ENCODE peak calls at places on chromosomes 7 and 10, in six cellular contexts. Y is astrocyte, X is PC-3, O is Caco-2, G is IMR-90, K is HCT116. T is an unnamed sample. For H3K36me3, the result is how much of the 10 kb centered on the place peaks cover.

GRCh38 chr10:11612004-11613001 is 853 bp upstream of the USP6NL start:
- DNase-seq in X (no peak), K (no peak), O (no peak), G (no peak), Y (no peak), T (no peak)

GRCh38 chr7:2172311-2173183 is 60.2 kb downstream of the MAD1L1 start:
- DNase-seq in Y (peak), X (peak), G (peak), K (no peak), O (no peak), T (no peak)

GRCh38 chr10:71852335-71852937 is 1.4 kb upstream of the PSAP start:
- DNase-seq in Y (no peak), K (no peak), G (no peak), O (no peak), X (no peak), T (no peak)

GRCh38 chr10:114905450-114905849 is 32.5 kb upstream of the TRUB1 start:
- DNase-seq in K (peak), G (peak), O (no peak), X (peak), Y (peak), T (no peak)

GRCh38 chr7:128210590-128211570 is 30.2 kb upstream of the LEP start:
- DNase-seq in G (no peak), K (no peak), O (no peak), X (peak), Y (no peak), T (no peak)

GRCh38 chr7:157370761-157371160 is 34.0 kb downstream of the DNAJB6 start:
- DNase-seq in O (no peak), K (no peak), Y (no peak), G (no peak), X (no peak), T (no peak)

GRCh38 chr7:152050547-152050971 is 25.1 kb downstream of the GALNT11 start:
- DNase-seq in O (no peak), X (no peak), Y (peak), G (peak), K (no peak), T (no peak)

GRCh38 chr7:127993317-127993716 is 37.9 kb downstream of the LRRC4 start:
- DNase-seq in G (no peak), X (no peak), K (no peak), Y (no peak), O (no peak), T (no peak)

GRCh38 chr7:143504215-143504936 is 26.7 kb downstream of the TAS2R41 start:
- DNase-seq in X (no peak), G (peak), O (no peak), K (no peak), Y (no peak), T (no peak)

GRCh38 chr10:62005687-62006086 is 104.2 kb downstream of the ARID5B start:
- DNase-seq in G (no peak), Y (no peak), X (no peak), K (no peak), O (no peak), T (no peak)

GRCh38 chr10:56266120-56266519 is 94.9 kb downstream of the ZWINT start:
- DNase-seq in G (no peak), K (no peak), Y (no peak), O (no peak), X (no peak), T (no peak)

GRCh38 chr10:48274636-48275035 is at the start of gene FRMPD2:
- DNase-seq in Y (no peak), K (no peak), X (no peak), G (no peak), O (no peak), T (no peak)

GRCh38 chr10:48682265-48682664 is 2.4 kb upstream of the WDFY4 start:
- DNase-seq in K (no peak), O (no peak), X (no peak), Y (no peak), G (no peak), T (no peak)

GRCh38 chr10:125130886-125131285 is 29.5 kb downstream of the CTBP2 start:
- DNase-seq in K (no peak), X (no peak), G (no peak), O (no peak), Y (no peak), T (no peak)
- H3K36me3 ChIP-seq in K (under half), X (under half), G (under half), O (under half), Y (under half), T (under half)

DNA sequence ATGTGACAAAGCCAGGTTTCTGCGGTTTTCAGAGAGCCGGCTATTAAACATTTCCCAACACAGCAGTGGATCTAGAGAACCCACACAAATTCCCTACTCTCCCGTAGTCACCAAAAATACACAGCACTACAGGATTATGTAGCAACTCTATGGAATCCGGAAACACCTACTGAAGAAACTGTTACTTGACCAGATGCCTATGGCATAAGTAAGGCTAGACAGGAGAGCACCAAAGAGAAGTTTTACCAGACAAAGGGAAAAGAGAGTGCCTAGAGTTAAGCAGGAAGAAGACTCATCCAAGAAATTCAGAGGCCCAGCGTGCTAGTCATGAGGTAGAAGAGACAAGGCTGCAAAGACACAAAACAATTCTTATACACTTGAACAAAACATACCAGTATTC is 321.1 kb downstream of the PARD3 start:
- DNase-seq in O (no peak), X (no peak), Y (peak), K (no peak), G (peak), T (no peak)
- H3K36me3 ChIP-seq in O (under half), X (under half), Y (under half), K (under half), G (under half), T (under half)

DNA sequence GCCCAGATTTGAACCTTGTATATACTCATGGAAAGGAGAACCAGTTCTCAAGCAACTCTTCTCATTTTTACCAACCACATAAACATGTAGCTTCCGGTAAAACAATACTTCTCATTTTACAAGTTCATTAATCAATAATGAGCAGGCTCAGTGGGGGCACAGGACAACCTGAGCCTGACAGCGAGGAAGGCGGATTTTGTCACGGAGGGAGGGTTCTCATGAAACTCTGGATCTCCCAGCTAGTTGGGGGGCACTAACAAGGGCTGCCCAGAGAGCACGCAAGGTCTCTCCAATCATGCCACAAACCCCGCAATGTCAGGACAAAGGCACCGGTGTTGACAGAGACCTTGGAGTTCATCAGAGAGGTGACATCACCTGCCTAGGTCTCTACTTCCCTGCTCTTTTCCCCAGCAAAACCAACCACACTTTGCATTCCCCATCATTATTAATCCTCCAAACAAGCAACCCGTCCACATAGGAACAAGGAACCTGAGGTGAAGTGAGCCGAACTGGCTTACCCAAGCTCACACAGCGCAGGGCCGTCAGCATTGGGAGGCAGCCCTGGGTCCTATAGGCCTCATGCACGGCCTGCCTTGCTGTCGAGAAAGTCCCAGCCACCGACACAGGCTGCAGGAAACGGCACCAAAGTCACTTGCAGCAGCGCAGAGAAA is 192.1 kb upstream of the KLF14 start:
- DNase-seq in K (no peak), X (no peak), O (no peak), Y (no peak), G (no peak), T (no peak)
- H3K36me3 ChIP-seq in K (under half), X (under half), O (under half), Y (under half), G (under half), T (under half)

GRCh38 chr10:7338469-7338868 is 72.4 kb downstream of the SFMBT2 start:
- DNase-seq in K (no peak), Y (no peak), X (no peak), G (no peak), O (no peak), T (no peak)
- H3K36me3 ChIP-seq in K (under half), Y (under half), X (under half), G (under half), O (under half), T (under half)

DNA sequence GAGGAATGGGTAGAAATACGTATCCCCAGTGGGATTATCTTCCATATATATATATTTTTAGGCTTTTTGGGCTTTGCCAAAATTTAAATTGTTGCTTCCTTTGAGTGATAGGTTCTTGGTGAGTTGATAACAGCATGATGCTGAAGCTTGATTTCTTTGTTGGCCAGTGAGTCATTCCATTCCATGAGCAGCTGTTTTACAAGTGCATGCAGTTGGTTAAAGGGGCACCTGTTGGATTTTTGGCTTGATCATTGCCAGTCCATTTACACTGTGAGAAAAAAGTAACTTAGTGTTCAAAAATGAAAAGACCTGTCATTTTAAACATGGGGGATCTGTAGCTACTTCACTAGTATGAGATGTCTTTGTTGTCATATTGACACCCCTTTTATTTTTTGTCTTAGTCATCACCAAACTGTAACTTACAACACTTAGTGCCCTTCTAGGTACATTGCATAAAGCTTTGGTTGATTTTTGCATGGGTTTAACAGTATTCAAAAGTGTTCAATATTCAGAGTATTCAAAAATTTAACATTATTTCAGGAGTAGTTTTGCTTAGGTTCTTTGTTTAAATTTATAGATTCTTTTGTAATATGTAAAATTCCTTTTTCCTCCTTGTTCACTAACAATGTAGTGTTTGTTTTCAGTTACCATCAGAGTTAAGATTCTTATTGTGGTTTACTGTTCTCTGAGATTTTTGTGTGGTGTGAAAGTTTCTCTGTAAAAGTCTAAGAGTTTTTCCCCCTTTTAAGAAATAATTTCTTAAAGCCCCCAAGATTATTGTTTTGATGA is 8.8 kb downstream of the AKAP9 start:
- DNase-seq in Y (peak), O (no peak), G (peak), X (peak), K (no peak), T (no peak)
- H3K36me3 ChIP-seq in Y (under half), O (under half), G (under half), X (under half), K (under half), T (under half)

GRCh38 chr7:158737064-158737695 is 32.6 kb upstream of the NCAPG2 start:
- DNase-seq in G (no peak), K (no peak), O (no peak), Y (no peak), X (no peak), T (no peak)
- H3K36me3 ChIP-seq in G (under half), K (under half), O (under half), Y (under half), X (under half), T (half or more)